ENCODE peak calls at places on chromosomes 2 and 18, in eight cellular contexts. P is nucleus accumbens; N is Calu3; U is WERI-Rb-1; L is activated naive CD4-positive, alpha-beta T cell; S is endothelial cell; H is fibroblast of the conjunctiva; F is AG08396. E is an unnamed sample.

GRCh38 chr2:37753758-37754157 is 82.3 kb upstream of the CDC42EP3 start:
- DNase-seq in P (no peak), N (peak), U (no peak), L (no peak), S (no peak), H (no peak), F (no peak), E (no peak)

GRCh38 chr2:200263279-200263678 is 43.2 kb upstream of the SPATS2L start:
- DNase-seq in P (no peak), N (no peak), U (no peak), L (no peak), S (no peak), H (no peak), F (no peak), E (no peak)

GRCh38 chr2:3659447-3660432 is 1.7 kb downstream of the ALLC start:
- DNase-seq in P (peak), N (no peak), U (peak), L (no peak), S (no peak), H (no peak), F (no peak), E (no peak)

GRCh38 chr18:5979971-5980457 is 84.7 kb upstream of the TMEM200C start:
- DNase-seq in P (no peak), N (no peak), U (no peak), L (no peak), S (no peak), H (no peak), F (no peak), E (peak)

GRCh38 chr2:239239607-239240479 is 161.0 kb downstream of the HDAC4 start:
- DNase-seq in P (peak), N (no peak), U (peak), L (no peak), S (peak), H (no peak), F (peak), E (no peak)

GRCh38 chr2:226649871-226650660 is 149.6 kb downstream of the IRS1 start:
- DNase-seq in P (no peak), N (peak), U (no peak), L (no peak), S (peak), H (peak), F (peak), E (peak)

GRCh38 chr2:43594875-43595274 is 963 bp downstream of the THADA start:
- DNase-seq in P (no peak), N (no peak), U (no peak), L (no peak), S (no peak), H (no peak), F (no peak), E (no peak)

GRCh38 chr2:188449992-188450391 is 158.3 kb downstream of the GULP1 start:
- DNase-seq in P (no peak), N (no peak), U (no peak), L (no peak), S (no peak), H (no peak), F (no peak), E (no peak)

GRCh38 chr2:233059797-233060499 is at the start of gene INPP5D:
- DNase-seq in P (no peak), N (no peak), U (no peak), L (peak), S (no peak), H (no peak), F (no peak), E (peak)

GRCh38 chr18:58315041-58315440 is 271.0 kb downstream of the NEDD4L start:
- DNase-seq in P (no peak), N (no peak), U (no peak), L (no peak), S (no peak), H (no peak), F (no peak), E (no peak)

GRCh38 chr2:128599700-128600099 is 281.0 kb upstream of the HS6ST1 start:
- DNase-seq in P (no peak), N (no peak), U (no peak), L (no peak), S (no peak), H (no peak), F (no peak), E (no peak)

GRCh38 chr2:44931177-44931795 is 10.2 kb upstream of the SIX3 start:
- DNase-seq in P (no peak), N (no peak), U (no peak), L (no peak), S (no peak), H (no peak), F (no peak), E (no peak)

GRCh38 chr18:49055196-49055595 is 104.4 kb upstream of the SMAD7 start:
- DNase-seq in P (no peak), N (no peak), U (no peak), L (no peak), S (no peak), H (no peak), F (no peak), E (no peak)

GRCh38 chr2:235921508-235922260 is 246.5 kb downstream of the GBX2 start:
- DNase-seq in P (no peak), N (no peak), U (no peak), L (no peak), S (no peak), H (no peak), F (no peak), E (no peak)

GRCh38 chr2:120818441-120818920 is 82.8 kb downstream of the GLI2 start:
- DNase-seq in P (peak), N (no peak), U (no peak), L (no peak), S (no peak), H (peak), F (peak), E (no peak)

GRCh38 chr2:172735646-172736418 is at the start of gene RAPGEF4:
- DNase-seq in P (no peak), N (peak), U (peak), L (no peak), S (peak), H (no peak), F (peak), E (no peak)

GRCh38 chr2:241223211-241224067 is 35.0 kb downstream of the ANO7 start:
- DNase-seq in P (no peak), N (no peak), U (no peak), L (no peak), S (no peak), H (no peak), F (no peak), E (no peak)

GRCh38 chr18:49754866-49755265 is 58.5 kb downstream of the ACAA2 start:
- DNase-seq in P (no peak), N (no peak), U (no peak), L (no peak), S (no peak), H (no peak), F (no peak), E (no peak)

GRCh38 chr2:226882606-226883005 is 46.8 kb downstream of the RHBDD1 start:
- DNase-seq in P (no peak), N (no peak), U (no peak), L (no peak), S (no peak), H (no peak), F (no peak), E (no peak)